ENCODE peak calls at places on chromosomes 7 and 10, in six cellular contexts. W is hepatocyte, S is GM23248, E is MM.1S, V is GM23338, K is OCI-LY7. G is an unnamed sample.
A peak's percentile ranks its signal among the peaks of the same experiment; 100 is the strongest.

GRCh38 chr7:126845331-126845730 is 407.4 kb downstream of the GRM8 start:
- DNase-seq in W (no peak), S (no peak), E (no peak), V (no peak), K (no peak), G (no peak)

GRCh38 chr10:103612462-103613365 is 119.2 kb downstream of the NEURL1 start:
- DNase-seq in W (no peak), S (peak; percentile 95), E (no peak), V (no peak), K (no peak), G (no peak)

GRCh38 chr7:55173671-55174070 is 154.9 kb downstream of the EGFR start:
- DNase-seq in W (no peak), S (no peak), E (no peak), V (no peak), K (no peak), G (no peak)

GRCh38 chr7:47371733-47372368 is 210.1 kb downstream of the TNS3 start:
- DNase-seq in W (peak; percentile 69), S (no peak), E (no peak), V (peak; percentile 30), K (no peak), G (peak; percentile 74)

GRCh38 chr10:42951486-42952251 is 125.2 kb upstream of the RET start:
- DNase-seq in W (peak; percentile 42), S (peak; percentile 6), E (no peak), V (peak; percentile 69), K (no peak), G (peak; percentile 24)

GRCh38 chr7:44617225-44617885 is 10.9 kb downstream of the OGDH start:
- DNase-seq in W (peak; percentile 71), S (peak; percentile 92), E (no peak), V (no peak), K (no peak), G (peak; percentile 51)

GRCh38 chr7:13920053-13920697 is 69.3 kb downstream of the ETV1 start:
- DNase-seq in W (peak; percentile 88), S (peak; percentile 93), E (no peak), V (peak; percentile 18), K (no peak), G (peak; percentile 97)

GRCh38 chr7:117780832-117781231 is 92.4 kb downstream of the CTTNBP2 start:
- DNase-seq in W (no peak), S (no peak), E (peak; percentile 89), V (no peak), K (no peak), G (no peak)

GRCh38 chr10:68562666-68563522 is 2.8 kb downstream of the TET1 start:
- DNase-seq in W (peak; percentile 40), S (peak; percentile 67), E (peak; percentile 27), V (peak; percentile 87), K (peak; percentile 69), G (no peak)

DNA sequence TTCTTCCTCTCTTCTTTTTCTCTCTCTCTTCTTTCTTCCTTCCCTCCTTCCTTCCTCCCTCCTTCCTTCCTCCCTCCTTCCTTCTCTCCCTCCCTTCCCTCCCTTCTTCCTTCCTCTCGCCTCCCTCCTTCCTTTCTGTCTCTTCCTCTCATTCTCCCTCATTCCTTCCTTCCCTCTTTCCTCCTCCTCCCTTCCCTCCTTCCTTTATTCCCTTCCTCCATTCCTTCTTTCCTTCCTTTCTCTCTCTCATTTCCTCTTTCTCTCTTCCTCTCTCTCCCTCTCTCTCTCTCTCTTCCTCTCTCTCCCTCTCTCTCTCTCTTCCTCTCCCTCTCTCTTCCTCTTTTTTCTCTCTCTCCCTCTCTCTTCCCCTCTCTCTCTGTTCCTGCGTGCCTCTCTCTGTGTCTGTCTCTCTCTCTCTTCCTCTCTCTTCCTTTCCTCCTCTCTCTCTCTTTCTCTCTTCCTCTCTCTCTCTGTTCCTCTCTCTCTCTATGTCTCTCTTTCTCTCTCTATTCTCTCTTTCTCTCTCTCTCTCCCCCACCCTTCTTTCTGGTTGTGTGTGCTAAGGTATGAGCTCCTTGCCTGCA is 80.1 kb upstream of the PFKP start:
- DNase-seq in W (no peak), S (no peak), E (no peak), V (no peak), K (no peak), G (no peak)
- H3K27ac ChIP-seq in W (peak overlapping the region; percentile 94), S (no peak overlapping the region), E (no peak overlapping the region), V (no peak overlapping the region), K (no peak overlapping the region), G (no peak overlapping the region)

DNA sequence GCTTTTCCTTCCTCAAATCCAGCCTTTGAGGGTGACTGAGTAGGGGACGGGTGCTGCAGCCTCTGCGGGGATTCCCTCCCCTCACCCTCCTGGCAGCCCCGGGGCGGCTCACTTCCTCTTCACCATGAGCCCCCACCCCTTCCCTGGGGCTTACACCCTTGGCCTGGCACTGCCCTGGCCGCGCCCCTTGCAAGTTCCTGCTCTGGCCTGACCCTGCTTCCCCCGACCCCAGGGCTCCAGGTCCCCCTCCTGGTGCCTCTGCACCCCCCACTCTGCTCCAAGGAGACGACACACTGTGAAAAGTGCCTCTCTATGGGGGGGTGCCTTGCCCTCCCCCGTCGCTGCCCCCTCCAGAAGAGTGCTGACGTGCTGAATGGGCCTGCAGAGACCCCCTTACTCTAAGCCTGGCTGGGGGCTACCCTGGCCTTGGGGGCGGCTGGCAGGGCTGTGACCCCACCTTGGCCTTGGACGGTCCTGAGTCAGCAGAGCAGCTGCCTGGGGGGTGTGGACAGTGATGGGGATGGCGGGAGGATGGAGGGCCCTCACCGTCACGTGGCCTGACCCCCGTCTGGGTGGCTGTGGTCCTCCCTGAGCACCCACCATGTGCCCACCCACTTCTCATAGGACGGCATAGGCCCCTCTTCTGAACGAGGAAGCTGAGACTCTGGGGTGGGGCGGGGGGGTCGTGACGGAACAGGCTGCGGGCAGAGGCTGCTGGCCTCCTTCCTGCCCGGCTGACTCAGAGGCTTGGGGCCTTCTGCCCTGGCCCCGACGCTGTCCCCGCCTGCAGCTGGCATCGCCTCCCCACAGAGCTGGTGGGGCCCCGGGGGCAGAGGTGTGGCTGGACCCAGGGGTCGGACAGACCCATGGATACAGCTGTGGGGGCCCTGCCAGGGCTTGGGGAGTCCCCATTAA is 9.8 kb downstream of the LFNG start:
- DNase-seq in W (no peak), S (peak; percentile 90), E (no peak), V (peak; percentile 0), K (peak; percentile 76), G (peak; percentile 65)
- TF ChIP-seq EZH2phosphoT487 in W (no peak), S (no peak), E (no peak), V (no peak), K (no peak), G (no peak)

DNA sequence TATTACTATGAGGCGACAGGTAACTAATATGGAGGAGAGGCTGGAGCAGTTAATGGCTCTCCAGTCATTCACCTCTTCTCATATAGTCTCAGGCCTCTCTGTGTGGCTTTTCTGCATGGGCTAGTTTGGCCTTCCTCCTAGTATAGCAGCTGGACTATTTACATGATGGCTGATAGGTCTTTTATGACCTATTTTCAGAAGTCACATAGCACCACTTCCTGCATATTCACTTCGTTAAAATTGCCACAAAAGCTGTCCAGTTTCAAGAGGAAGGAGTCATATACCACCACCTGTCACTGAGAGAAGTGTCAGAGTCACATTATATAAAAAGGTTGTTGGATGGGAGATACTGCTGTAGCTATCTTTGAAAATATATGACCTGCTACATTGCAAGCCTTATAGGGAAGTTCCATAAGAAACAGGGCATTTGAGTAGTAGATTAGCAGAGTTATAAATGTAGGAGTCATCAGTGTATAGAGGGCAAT is 8.0 kb upstream of the DMTF1 start:
- DNase-seq in W (no peak), S (no peak), E (peak; percentile 74), V (no peak), K (peak; percentile 84), G (no peak)
- H3K4me2 ChIP-seq in W (no peak overlapping the region), S (no peak overlapping the region), E (peak overlapping the region; percentile 57), V (no peak overlapping the region), K (peak overlapping the region; percentile 66), G (no peak overlapping the region)

DNA sequence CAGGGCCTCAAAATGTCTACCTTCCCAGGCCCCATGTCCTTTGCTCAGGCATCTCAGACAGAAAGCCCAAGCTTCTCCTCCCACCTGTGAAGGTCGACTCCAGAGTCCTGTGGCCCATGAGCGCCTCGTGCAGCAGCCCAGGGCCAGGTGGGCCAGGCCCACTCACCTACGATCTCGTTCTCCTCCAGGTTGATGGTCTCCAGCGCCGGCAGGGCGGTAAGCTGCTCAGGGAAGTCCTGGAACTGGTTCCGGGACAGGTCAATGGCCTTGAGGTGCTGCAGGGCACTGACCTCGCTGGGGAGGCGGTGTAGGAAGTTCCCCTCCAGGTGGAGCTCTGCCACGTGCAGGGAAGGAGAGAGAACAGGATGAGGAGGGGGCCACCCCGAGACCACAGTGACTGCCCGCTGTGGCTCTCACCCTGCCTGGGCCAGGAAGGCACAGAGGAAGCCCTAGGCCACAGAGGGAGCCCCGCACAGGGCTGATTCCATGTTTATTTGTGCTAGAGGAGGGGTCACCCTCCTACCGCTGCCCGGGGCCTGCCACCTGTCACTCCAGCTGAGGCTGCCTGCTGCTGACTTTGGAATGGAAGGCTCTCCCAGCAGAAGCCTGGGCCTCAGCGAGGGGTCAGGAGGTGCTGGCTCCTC is 40.0 kb upstream of the NPFFR1 start:
- DNase-seq in W (no peak), S (no peak), E (no peak), V (peak; percentile 69), K (no peak), G (no peak)
- H3K27ac ChIP-seq in W (no peak overlapping the region), S (no peak overlapping the region), E (no peak overlapping the region), V (no peak overlapping the region), K (peak overlapping the region; percentile 75), G (no peak overlapping the region)

DNA sequence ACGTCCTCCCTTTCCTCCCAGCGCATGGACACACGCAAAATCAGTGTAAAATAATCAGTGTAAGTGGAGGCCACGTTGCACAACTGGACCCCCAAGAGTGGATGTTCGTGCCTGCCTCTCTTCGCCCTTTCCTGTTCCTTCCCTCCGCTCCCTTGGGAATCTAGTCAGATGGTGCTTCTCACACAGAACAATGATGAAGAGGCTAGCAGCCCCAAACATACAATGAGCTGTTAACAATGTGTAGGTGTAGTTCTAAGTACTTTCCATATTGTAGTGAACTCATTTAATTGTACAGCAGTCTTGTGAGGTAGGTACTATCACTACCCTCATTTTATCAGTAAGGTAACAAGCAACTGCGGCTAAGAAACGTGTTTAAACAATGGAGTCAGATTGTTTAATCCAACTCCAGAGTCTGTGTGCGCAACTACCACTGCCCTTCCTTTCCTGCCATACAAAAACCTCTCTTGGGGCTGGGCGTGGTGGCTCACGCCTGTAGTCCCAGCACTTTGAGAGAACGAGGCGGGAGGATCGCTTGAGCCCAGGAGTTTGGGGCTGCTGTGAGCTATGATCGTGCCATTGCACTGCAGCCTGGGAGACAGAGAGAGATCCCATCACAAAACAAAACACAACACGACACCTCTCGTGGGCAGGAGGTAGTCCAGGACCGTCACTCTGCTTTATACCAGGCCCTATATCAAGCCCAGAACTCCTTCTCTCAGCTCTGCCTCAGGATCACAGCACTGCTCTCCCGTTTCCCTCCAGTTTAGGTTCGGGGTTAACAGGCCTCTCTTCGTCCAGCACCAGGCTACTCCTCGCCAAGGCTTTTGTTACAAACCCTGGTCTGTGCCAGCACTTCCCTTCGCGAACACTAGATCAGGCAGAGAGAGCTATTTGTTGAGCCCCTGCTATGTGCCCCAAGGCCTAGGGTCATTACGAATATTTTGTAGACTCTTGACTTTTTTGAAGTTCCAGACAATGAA is 1.1 kb downstream of the FKBP9 start:
- DNase-seq in W (peak; percentile 10), S (peak; percentile 89), E (no peak), V (peak; percentile 46), K (no peak), G (no peak)
- TF ChIP-seq EZH2phosphoT487 in W (no peak), S (no peak), E (no peak), V (no peak), K (no peak), G (no peak)

G was measured in PC-3.